ENCODE peak calls at places on chromosome 3, in four cellular contexts. G is GM12878, L is SK-N-SH, Q is HepG2. I is an unnamed sample.

GRCh38 chr3:9422712-9423424 is 25.5 kb downstream of the SETD5 start:
- DNase-seq in Q (peak; percentile 98), L (peak; percentile 74), G (no peak), I (no peak)

GRCh38 chr3:29167180-29167579 is 113.7 kb upstream of the RBMS3 start:
- DNase-seq in G (no peak), L (no peak), Q (no peak), I (no peak)

GRCh38 chr3:37887062-37887461 is 25.4 kb downstream of the CTDSPL start:
- DNase-seq in G (no peak), Q (no peak), L (no peak), I (no peak)

GRCh38 chr3:107117922-107118576 is 259.2 kb upstream of the CCDC54 start:
- DNase-seq in L (peak; percentile 70), G (no peak), Q (peak; percentile 16), I (peak; percentile 41)

GRCh38 chr3:124778061-124778460 is 47.8 kb downstream of the UMPS start:
- DNase-seq in Q (no peak), G (no peak), L (no peak), I (no peak)

GRCh38 chr3:101219842-101220560 is 100.4 kb downstream of the IMPG2 start:
- DNase-seq in G (no peak), L (no peak), Q (no peak), I (no peak)

GRCh38 chr3:141047168-141047567 is 4.0 kb upstream of the SPSB4 start:
- DNase-seq in Q (no peak), G (no peak), L (no peak), I (no peak)

GRCh38 chr3:153911111-153911510 is 210.1 kb upstream of the ARHGEF26 start:
- DNase-seq in L (no peak), G (no peak), Q (no peak), I (no peak)

GRCh38 chr3:193207874-193208273 is 33.1 kb upstream of the PLAAT1 start:
- DNase-seq in L (no peak), Q (no peak), G (no peak), I (no peak)

GRCh38 chr3:102158080-102158756 is 276.6 kb upstream of the ZPLD1 start:
- DNase-seq in L (no peak), G (no peak), Q (no peak), I (no peak)

GRCh38 chr3:175426805-175427204 is 567.7 kb downstream of the NAALADL2 start:
- DNase-seq in G (no peak), L (no peak), Q (no peak), I (no peak)

GRCh38 chr3:147377412-147378185 is 28.7 kb downstream of the ZIC4 start:
- DNase-seq in L (no peak), G (no peak), Q (no peak), I (peak; percentile 76)

GRCh38 chr3:55622116-55622515 is 135.0 kb upstream of the WNT5A start:
- DNase-seq in G (no peak), L (no peak), Q (no peak), I (no peak)

GRCh38 chr3:48851407-48851806 is 3.7 kb upstream of the PRKAR2A start:
- DNase-seq in G (no peak), L (peak; percentile 76), Q (no peak), I (no peak)

GRCh38 chr3:100348727-100349126 is 14.2 kb downstream of the NIT2 start:
- DNase-seq in Q (no peak), L (no peak), G (no peak), I (no peak)

GRCh38 chr3:194886836-194887235 is 201.2 kb downstream of the FAM43A start:
- DNase-seq in G (no peak), Q (no peak), L (no peak), I (no peak)

GRCh38 chr3:59056706-59057105 is 6.9 kb upstream of the CFAP20DC start:
- DNase-seq in L (no peak), Q (no peak), G (no peak), I (no peak)

GRCh38 chr3:155871746-155872158 is 1.3 kb downstream of the GMPS start:
- DNase-seq in L (no peak), Q (no peak), G (no peak), I (no peak)

GRCh38 chr3:56111651-56112250 is 356.5 kb downstream of the ERC2 start:
- DNase-seq in Q (no peak), L (no peak), G (no peak), I (no peak)

GRCh38 chr3:3134750-3135448 is 8.2 kb downstream of the TRNT1 start:
- DNase-seq in G (no peak), Q (no peak), L (no peak), I (no peak)

GRCh38 chr3:187212705-187213104 is 15.4 kb downstream of the RTP1 start:
- DNase-seq in L (no peak), Q (no peak), G (no peak), I (no peak)

GRCh38 chr3:58608648-58609047 is 31.5 kb upstream of the FAM107A start:
- DNase-seq in L (no peak), G (no peak), Q (no peak), I (no peak)

GRCh38 chr3:157290761-157291160 is 130.8 kb upstream of the CCNL1 start:
- DNase-seq in Q (no peak), G (no peak), L (no peak), I (no peak)

GRCh38 chr3:46909535-46910161 is 32.1 kb downstream of the PTH1R start:
- DNase-seq in G (no peak), L (peak; percentile 94), Q (peak; percentile 75), I (peak; percentile 65)

GRCh38 chr3:12454076-12454807 is 30.0 kb upstream of the TSEN2 start:
- DNase-seq in Q (no peak), G (no peak), L (no peak), I (no peak)

GRCh38 chr3:157427906-157428305 is 8.7 kb upstream of the PTX3 start:
- DNase-seq in Q (no peak), G (no peak), L (no peak), I (no peak)

GRCh38 chr3:13712682-13713180 is 163.8 kb downstream of the FBLN2 start:
- DNase-seq in Q (no peak), L (no peak), G (no peak), I (no peak)

GRCh38 chr3:138509586-138509985 is 75.2 kb downstream of the ESYT3 start:
- DNase-seq in Q (no peak), G (no peak), L (no peak), I (no peak)

GRCh38 chr3:69871256-69871655 is 128.3 kb upstream of the SAMMSON start:
- DNase-seq in L (no peak), G (no peak), Q (no peak), I (no peak)

GRCh38 chr3:53996153-53996861 is 104.6 kb upstream of the SELENOK start:
- DNase-seq in Q (no peak), G (no peak), L (no peak), I (no peak)

GRCh38 chr3:19920401-19921075 is 13.5 kb downstream of the EFHB start:
- DNase-seq in Q (no peak), L (no peak), G (no peak), I (no peak)

GRCh38 chr3:191972714-191973398 is 511.9 kb downstream of the PYDC2 start:
- DNase-seq in G (no peak), Q (no peak), L (no peak), I (no peak)

GRCh38 chr3:40366203-40367162 is 20.5 kb upstream of the ENTPD3 start:
- DNase-seq in Q (no peak), L (no peak), G (no peak), I (no peak)

GRCh38 chr3:5010706-5011554 is 31.7 kb downstream of the BHLHE40 start:
- DNase-seq in Q (no peak), L (no peak), G (no peak), I (no peak)
- TF ChIP-seq TCF12 in Q (no peak), L (no peak), G (no peak), I (no peak)

GRCh38 chr3:142433110-142433509 is 14.7 kb downstream of the XRN1 start:
- DNase-seq in L (no peak), G (no peak), Q (no peak), I (no peak)

GRCh38 chr3:142436936-142437585 is 10.8 kb downstream of the XRN1 start:
- DNase-seq in G (no peak), Q (no peak), L (no peak), I (no peak)

GRCh38 chr3:142429582-142429981 is 18.3 kb downstream of the XRN1 start:
- DNase-seq in Q (no peak), L (no peak), G (no peak), I (no peak)

GRCh38 chr3:142434503-142434902 is 13.3 kb downstream of the XRN1 start:
- DNase-seq in L (no peak), Q (peak; percentile 32), G (no peak), I (no peak)
- TF ChIP-seq TCF12 in L (no peak), Q (no peak), G (no peak), I (no peak)

GRCh38 chr3:50573566-50574279 is 4.4 kb downstream of the HEMK1 start:
- DNase-seq in G (no peak), L (no peak), Q (no peak), I (no peak)

GRCh38 chr3:50572801-50573371 is 3.6 kb downstream of the HEMK1 start:
- DNase-seq in G (no peak), Q (no peak), L (no peak), I (no peak)

GRCh38 chr3:50574280-50574831 is 5.0 kb downstream of the HEMK1 start:
- DNase-seq in Q (no peak), L (no peak), G (no peak), I (no peak)

GRCh38 chr3:50577348-50577747 is 8.0 kb downstream of the HEMK1 start:
- DNase-seq in Q (no peak), L (no peak), G (no peak), I (no peak)

DNA sequence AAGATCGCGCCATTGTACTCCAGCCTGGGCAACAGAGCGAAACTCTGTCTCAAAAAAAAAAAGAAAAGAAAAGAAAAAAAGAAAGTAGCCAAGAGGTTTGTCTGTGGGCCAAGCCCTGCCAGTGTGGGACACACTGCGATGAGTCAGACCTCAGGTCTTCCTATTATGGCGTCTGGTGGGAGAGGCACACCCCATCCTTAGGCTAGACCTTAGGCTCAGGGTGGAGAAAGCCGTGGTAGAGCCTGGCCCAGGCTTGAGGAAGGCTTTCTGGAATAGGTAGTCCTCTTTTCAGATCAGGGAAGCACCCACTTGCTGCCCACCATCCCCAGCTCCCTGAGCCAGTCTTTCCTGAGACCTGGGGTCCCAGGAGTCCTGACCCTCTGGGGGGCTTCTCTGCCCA is 6.0 kb downstream of the HEMK1 start:
- DNase-seq in Q (no peak), G (no peak), L (no peak), I (no peak)
- TF ChIP-seq TCF12 in Q (no peak), G (no peak), L (no peak), I (no peak)

DNA sequence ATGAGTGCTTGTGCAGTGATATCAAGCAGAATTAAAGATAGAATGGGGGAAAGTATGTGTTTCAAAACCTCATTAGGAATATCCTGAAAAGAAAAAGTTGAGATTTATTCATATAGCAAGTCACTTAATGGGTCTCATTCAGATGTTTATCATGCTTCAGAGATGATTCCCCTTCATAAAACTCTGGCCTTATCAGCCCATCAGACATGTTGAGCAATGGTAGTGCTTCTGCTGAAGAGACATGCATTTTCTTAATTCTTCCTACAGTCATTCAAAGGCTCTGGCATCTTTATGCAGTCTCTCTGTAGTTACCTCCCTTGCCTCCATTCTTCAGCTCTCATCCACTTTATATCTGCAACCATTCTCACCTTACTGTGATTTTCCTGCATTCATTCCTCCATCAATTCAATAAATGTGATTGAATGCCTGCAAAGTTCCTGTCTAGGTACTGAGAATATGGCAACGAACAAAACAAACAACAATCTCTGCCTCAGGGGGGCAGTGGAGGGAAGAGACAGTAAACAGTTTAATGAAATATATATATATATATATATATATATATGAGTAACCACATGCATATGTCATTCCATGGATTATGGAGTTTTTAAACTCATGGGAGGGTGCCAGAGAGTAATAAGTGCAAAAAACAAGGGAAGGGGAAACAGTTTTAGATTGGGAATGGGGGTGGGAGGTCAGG is 138.5 kb downstream of the NECTIN3 start:
- DNase-seq in G (no peak), L (no peak), Q (no peak), I (no peak)
- TF ChIP-seq TCF12 in G (no peak), L (peak; percentile 67), Q (no peak), I (no peak)

I was measured in H1.